ENCODE peak calls at places on chromosomes 4 and X, in six cellular contexts. N, F, Y, V, Z and P are unnamed samples.

GRCh38 chr4:139642364-139642763 is 23.3 kb upstream of the MGST2 start:
- DNase-seq in V (no peak), F (peak), N (no peak), Z (no peak), Y (peak), P (no peak)

GRCh38 chr4:147360301-147360700 is 120.6 kb upstream of the EDNRA start:
- DNase-seq in F (peak), V (no peak), Z (no peak), N (no peak), Y (peak), P (no peak)

GRCh38 chrX:136975642-136976518 is 57.9 kb downstream of the GPR101 start:
- DNase-seq in N (no peak), Z (no peak), V (no peak), Y (peak), F (no peak), P (no peak)

GRCh38 chr4:11469900-11470708 is 41.4 kb upstream of the HS3ST1 start:
- DNase-seq in Y (no peak), V (no peak), N (no peak), F (no peak), Z (peak), P (no peak)

GRCh38 chr4:139890810-139891209 is 225.2 kb downstream of the MGST2 start:
- DNase-seq in N (no peak), Y (peak), Z (no peak), V (no peak), F (peak), P (no peak)

GRCh38 chrX:153598541-153599191 is at the start of gene CCNQ:
- DNase-seq in N (peak), Z (peak), F (peak), Y (peak), V (peak), P (no peak)

GRCh38 chr4:15495621-15496020 is 25.9 kb downstream of the CC2D2A start:
- DNase-seq in V (no peak), Y (no peak), N (no peak), F (no peak), Z (no peak), P (no peak)

GRCh38 chrX:109830704-109831206 is 97.7 kb upstream of the ACSL4 start:
- DNase-seq in Y (peak), V (peak), N (no peak), Z (peak), F (peak), P (no peak)

GRCh38 chr4:112036881-112037280 is 108.4 kb upstream of the FAM241A start:
- DNase-seq in N (no peak), Y (no peak), F (no peak), V (no peak), Z (no peak), P (no peak)

GRCh38 chrX:103552236-103552635 is 32.9 kb upstream of the RAB40A start:
- DNase-seq in F (no peak), N (no peak), V (no peak), Y (peak), Z (no peak), P (no peak)

GRCh38 chr4:183639291-183639690 is 19.7 kb downstream of the RWDD4 start:
- DNase-seq in Z (no peak), V (no peak), Y (no peak), N (no peak), F (peak), P (no peak)

GRCh38 chrX:21806691-21807090 is 32.7 kb upstream of the MBTPS2 start:
- DNase-seq in F (peak), N (no peak), V (no peak), Y (peak), Z (no peak), P (no peak)

GRCh38 chr4:48603366-48604003 is 113.4 kb downstream of the ZAR1 start:
- DNase-seq in N (no peak), Z (no peak), Y (no peak), V (peak), F (no peak), P (no peak)

GRCh38 chrX:153438522-153438921 is 7.3 kb downstream of the TREX2 start:
- DNase-seq in Y (peak), F (peak), N (no peak), V (no peak), Z (no peak), P (no peak)

GRCh38 chrX:70439016-70439415 is 5.6 kb upstream of the DLG3 start:
- DNase-seq in V (no peak), N (no peak), Y (peak), Z (no peak), F (no peak), P (no peak)

DNA sequence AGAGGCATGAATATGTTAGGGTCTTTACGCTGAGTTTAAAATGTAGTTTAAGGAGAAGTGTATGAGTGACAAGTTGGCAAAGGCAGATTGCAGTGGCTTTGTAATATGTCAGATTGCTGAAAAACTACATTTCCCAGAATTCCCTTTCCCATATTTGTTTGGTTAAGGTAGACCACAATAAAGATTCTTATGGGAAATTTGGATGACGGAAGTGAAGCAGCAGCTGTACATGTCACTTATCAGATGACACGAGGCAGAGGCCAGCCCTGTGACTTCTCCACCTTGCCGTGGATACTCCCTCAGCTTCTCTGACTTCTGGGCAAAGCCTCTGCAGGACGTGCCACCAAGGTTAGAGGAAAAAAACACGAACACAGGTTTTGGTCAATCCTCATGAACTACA is 229.7 kb upstream of the DKK2 start:
- DNase-seq in Z (no peak), Y (no peak), F (no peak), N (no peak), V (no peak), P (no peak)
- TF ChIP-seq CTCF in Z (no peak), Y (no peak), F (no peak), N (no peak), V (no peak), P (no peak)

GRCh38 chrX:149825424-149825823 is 43.7 kb downstream of the MAGEA9 start:
- DNase-seq in Z (no peak), N (no peak), F (no peak), Y (peak), V (peak), P (no peak)
- TF ChIP-seq CTCF in Z (no peak), N (no peak), F (peak), Y (peak), V (peak), P (peak)

GRCh38 chr4:108416831-108417230 is 203.5 kb upstream of the RPL34 start:
- DNase-seq in Y (no peak), V (no peak), F (no peak), N (no peak), Z (no peak), P (no peak)
- TF ChIP-seq CTCF in Y (no peak), V (no peak), F (no peak), N (no peak), Z (no peak), P (no peak)

GRCh38 chrX:54964766-54965511 is 29.0 kb downstream of the PFKFB1 start:
- DNase-seq in F (no peak), Z (no peak), N (no peak), V (no peak), Y (no peak), P (no peak)
- TF ChIP-seq CTCF in F (no peak), Z (no peak), N (no peak), V (no peak), Y (no peak), P (no peak)

DNA sequence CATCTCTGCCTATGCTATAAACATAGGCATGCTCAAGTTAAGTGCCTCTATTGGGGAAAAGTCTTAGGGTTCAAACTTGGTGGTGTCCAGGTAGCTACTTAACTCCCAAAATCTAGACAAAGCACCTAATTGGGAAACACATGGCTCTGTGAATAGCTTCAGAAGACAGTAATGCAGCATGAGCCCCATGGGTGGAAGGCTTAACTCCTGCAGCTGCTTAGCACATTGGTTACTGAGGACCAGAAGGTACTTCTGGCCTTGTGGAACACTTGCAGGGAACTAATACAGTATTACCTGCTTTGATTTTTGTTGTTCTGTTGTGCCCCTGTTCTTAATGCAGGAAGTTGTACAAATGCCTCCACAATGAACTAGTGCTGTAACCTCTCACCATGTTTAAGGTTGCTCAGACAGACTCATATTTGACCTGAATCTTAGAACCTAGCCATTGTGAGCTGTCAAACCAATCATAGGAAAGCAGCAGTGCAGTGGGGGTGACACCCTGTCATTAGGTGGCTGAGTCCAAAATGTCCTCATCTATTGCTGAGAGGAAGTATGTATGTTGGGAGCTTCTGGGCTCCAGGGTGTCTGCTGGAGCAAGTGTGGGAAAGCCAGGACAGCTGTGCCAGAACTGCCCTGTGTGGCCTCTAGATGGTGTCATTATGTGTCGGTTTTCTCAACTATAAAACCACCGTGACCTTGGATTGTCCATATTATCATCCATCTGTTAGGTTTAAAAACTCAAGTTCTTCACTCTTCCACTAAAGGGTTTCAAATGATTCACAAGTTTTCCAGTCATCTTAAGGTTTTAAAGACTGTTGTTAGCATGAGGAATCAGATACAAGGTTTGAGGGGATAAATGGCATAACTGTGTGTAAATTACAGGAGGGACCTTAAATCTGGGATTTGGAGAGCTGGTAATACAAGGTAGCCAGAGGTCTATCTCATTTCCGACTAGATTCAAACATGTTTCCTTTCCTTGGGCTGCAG is 69.9 kb upstream of the WDR1 start:
- DNase-seq in F (no peak), N (no peak), Y (no peak), Z (no peak), V (no peak), P (no peak)
- TF ChIP-seq CTCF in F (no peak), N (no peak), Y (no peak), Z (no peak), V (no peak), P (peak)

GRCh38 chrX:46573896-46574336 is 351 bp downstream of the CHST7 start:
- DNase-seq in F (peak), Y (peak), N (peak), Z (peak), V (peak), P (no peak)

GRCh38 chrX:46573331-46573895 is at the start of gene CHST7:
- DNase-seq in N (peak), Z (peak), F (peak), Y (peak), V (peak), P (peak)

GRCh38 chrX:46575586-46575985 is 2.0 kb downstream of the CHST7 start:
- DNase-seq in F (no peak), N (no peak), Y (no peak), Z (no peak), V (no peak), P (no peak)

GRCh38 chrX:46574941-46575381 is 1.4 kb downstream of the CHST7 start:
- DNase-seq in Z (peak), V (peak), Y (no peak), N (no peak), F (no peak), P (no peak)

DNA sequence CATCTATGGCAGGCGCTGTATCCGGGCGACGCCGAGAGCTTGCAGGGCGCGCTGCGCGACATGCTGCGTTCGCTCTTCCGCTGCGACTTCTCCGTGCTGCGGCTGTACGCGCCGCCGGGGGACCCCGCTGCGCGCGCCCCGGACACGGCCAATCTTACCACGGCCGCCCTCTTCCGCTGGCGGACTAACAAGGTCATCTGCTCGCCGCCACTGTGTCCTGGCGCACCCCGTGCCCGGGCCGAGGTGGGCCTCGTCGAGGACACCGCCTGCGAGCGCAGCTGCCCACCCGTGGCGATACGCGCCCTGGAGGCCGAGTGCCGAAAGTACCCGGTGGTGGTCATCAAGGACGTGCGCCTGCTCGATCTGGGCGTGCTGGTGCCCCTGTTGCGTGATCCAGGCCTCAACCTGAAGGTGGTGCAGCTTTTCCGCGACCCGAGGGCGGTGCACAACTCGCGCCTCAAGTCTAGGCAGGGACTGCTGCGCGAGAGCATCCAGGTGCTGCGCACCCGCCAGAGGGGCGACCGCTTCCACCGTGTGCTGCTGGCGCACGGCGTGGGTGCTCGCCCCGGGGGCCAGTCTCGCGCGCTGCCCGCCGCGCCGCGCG is 874 bp downstream of the CHST7 start:
- DNase-seq in V (peak), Y (no peak), Z (no peak), N (peak), F (no peak), P (peak)
- TF ChIP-seq CTCF in V (peak), Y (no peak), Z (peak), N (peak), F (no peak), P (peak)

DNA sequence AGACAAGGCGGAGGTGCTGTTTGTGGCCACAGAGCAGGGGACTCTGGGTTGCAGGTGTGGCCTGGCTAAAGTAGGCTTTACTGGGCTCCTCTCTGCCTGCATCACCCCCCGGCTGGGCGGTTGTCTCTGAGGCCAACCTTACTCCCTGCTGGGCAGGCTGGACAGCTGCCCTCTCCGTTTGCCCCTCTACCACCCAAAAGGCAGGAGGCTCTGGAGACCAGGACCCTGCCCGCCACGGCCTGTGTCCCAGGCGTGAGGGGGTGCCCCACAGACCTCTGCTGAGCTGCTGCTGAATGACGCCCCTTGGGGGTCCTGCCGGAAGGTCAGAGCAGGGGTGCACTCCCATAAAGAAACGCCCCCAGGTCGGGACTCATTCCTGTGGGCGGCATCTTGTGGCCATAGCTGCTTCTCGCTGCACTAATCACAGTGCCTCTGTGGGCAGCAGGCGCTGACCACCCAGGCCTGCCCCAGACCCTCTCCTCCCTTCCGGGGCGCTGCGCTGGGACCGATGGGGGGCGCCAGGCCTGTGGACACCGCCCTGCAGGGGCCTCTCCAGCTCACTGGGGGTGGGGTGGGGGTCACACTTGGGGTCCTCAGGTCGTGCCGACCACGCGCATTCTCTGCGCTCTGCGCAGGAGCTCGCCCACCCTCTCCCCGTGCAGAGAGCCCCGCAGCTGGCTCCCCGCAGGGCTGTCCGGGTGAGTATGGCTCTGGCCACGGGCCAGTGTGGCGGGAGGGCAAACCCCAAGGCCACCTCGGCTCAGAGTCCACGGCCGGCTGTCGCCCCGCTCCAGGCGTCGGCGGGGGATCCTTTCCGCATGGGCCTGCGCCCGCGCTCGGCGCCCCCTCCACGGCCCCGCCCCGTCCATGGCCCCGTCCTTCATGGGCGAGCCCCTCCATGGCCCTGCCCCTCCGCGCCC is 920 bp downstream of the HTT-AS start:
- DNase-seq in F (no peak), Z (no peak), V (no peak), Y (no peak), N (peak), P (no peak)
- TF ChIP-seq CTCF in F (no peak), Z (no peak), V (no peak), Y (no peak), N (no peak), P (no peak)

DNA sequence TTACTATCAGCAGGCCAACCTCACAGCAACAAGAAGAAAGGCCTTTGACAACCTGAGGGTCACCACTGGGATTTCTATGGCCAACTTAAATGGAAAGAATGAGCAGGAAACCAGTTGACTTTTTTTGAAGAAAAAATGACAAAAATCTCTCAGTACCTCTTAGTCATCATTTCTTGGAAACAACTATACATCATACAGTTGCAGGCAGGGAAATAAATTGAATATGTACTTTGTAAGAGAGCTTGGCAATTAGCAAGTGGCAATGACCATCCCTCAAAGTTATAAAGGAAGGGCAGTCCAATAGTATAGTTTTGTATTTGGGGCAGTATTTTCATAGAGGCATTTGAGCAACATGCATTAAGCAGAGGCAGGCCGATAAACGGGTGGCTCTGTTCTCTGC is 83.4 kb upstream of the AMELX start:
- DNase-seq in F (no peak), Z (no peak), Y (peak), V (no peak), N (no peak), P (no peak)
- TF ChIP-seq CTCF in F (no peak), Z (no peak), Y (no peak), V (no peak), N (no peak), P (no peak)

GRCh38 chr4:27098034-27098433 is 237.4 kb downstream of the STIM2 start:
- DNase-seq in V (no peak), Y (no peak), F (no peak), Z (no peak), N (no peak), P (no peak)

GRCh38 chr4:27094224-27094623 is 233.6 kb downstream of the STIM2 start:
- DNase-seq in N (no peak), F (no peak), Z (no peak), Y (no peak), V (no peak), P (peak)

GRCh38 chr4:27100713-27101112 is 240.1 kb downstream of the STIM2 start:
- DNase-seq in F (no peak), Z (no peak), Y (no peak), V (peak), N (no peak), P (no peak)

GRCh38 chr4:27094785-27095184 is 234.1 kb downstream of the STIM2 start:
- DNase-seq in N (no peak), V (peak), Z (no peak), Y (no peak), F (no peak), P (no peak)

DNA sequence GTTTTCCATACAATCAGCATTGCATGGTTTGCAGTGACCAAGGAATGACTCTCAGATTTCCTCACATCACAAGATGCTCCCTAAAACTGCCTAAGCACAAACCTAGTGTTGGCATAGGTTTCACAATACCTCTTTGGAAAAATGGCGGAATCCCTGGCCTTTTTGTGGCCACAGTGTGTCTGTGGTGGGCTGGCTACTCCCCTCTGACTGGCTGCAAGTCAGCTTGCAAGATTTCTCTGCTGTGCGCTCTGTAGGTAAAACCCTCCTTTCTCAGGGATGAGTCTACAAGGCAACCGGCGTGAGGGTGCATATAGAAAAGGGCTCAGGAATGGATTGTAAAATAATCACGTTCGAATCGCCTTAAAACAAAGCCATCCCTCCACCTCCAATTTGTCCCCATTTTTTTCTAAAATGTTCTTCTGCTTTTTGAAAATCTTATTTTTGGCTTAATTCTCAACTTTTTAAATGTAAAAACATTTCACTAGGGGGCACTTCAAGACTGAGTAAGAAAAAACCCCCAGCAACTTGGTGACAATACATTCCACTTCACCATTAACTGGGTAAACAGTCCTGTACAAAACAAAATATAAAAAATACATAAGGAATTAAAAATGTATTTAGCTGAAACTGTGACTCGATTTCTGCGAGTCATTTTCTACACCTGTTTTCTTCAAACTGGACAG is 235.6 kb downstream of the STIM2 start:
- DNase-seq in N (no peak), Y (peak), Z (no peak), F (no peak), V (no peak), P (peak)
- TF ChIP-seq CTCF in N (no peak), Y (peak), Z (no peak), F (no peak), V (no peak), P (peak)